ENCODE peak calls at places on chromosomes 2 and 18, in five cellular contexts. One of them, this sample, is unnamed. For H3K27me3 and H3K4me1, the result is how much of the 10 kb centered on the place peaks cover.

GRCh38 chr2:229784791-229785190 is 70.4 kb upstream of the DNER start:
- DNase-seq in ovary: no peak
- DNase-seq in spleen: no peak
- DNase-seq in IMR-90: peak
- DNase-seq in stomach: no peak
- DNase-seq in this sample: no peak

GRCh38 chr2:58686757-58687156 is 445.6 kb upstream of the FANCL start:
- DNase-seq in spleen: no peak
- DNase-seq in stomach: no peak
- DNase-seq in ovary: no peak
- DNase-seq in IMR-90: no peak
- DNase-seq in this sample: no peak

GRCh38 chr2:16629770-16630169 is 35.9 kb downstream of the CYRIA start:
- DNase-seq in IMR-90: no peak
- DNase-seq in spleen: no peak
- DNase-seq in stomach: no peak
- DNase-seq in ovary: no peak
- DNase-seq in this sample: no peak

GRCh38 chr18:54023471-54023870 is 201.0 kb downstream of the MBD2 start:
- DNase-seq in ovary: no peak
- DNase-seq in stomach: no peak
- DNase-seq in spleen: no peak
- DNase-seq in IMR-90: no peak
- DNase-seq in this sample: no peak

GRCh38 chr2:172288603-172289002 is 138.8 kb upstream of the ITGA6 start:
- DNase-seq in stomach: peak
- DNase-seq in spleen: no peak
- DNase-seq in ovary: peak
- DNase-seq in IMR-90: peak
- DNase-seq in this sample: no peak

GRCh38 chr2:181924336-181924735 is 32.8 kb downstream of the ITPRID2 start:
- DNase-seq in spleen: no peak
- DNase-seq in ovary: no peak
- DNase-seq in IMR-90: no peak
- DNase-seq in stomach: no peak
- DNase-seq in this sample: no peak

GRCh38 chr2:159009940-159010339 is 41.5 kb downstream of the TANC1 start:
- DNase-seq in ovary: no peak
- DNase-seq in spleen: no peak
- DNase-seq in stomach: no peak
- DNase-seq in IMR-90: peak
- DNase-seq in this sample: no peak

GRCh38 chr2:121335294-121336290 is 50.6 kb upstream of the TFCP2L1 start:
- DNase-seq in spleen: peak
- DNase-seq in ovary: no peak
- DNase-seq in IMR-90: no peak
- DNase-seq in stomach: peak
- DNase-seq in this sample: no peak

GRCh38 chr2:69948032-69948962 is 13.1 kb downstream of the ASPRV1 start:
- DNase-seq in stomach: no peak
- DNase-seq in IMR-90: no peak
- DNase-seq in spleen: no peak
- DNase-seq in ovary: no peak
- DNase-seq in this sample: no peak

GRCh38 chr2:32330136-32330535 is 26.7 kb upstream of the BIRC6 start:
- DNase-seq in spleen: no peak
- DNase-seq in IMR-90: peak
- DNase-seq in stomach: no peak
- DNase-seq in ovary: no peak
- DNase-seq in this sample: no peak

GRCh38 chr2:203175371-203175770 is 63.4 kb upstream of the CYP20A1 start:
- DNase-seq in spleen: no peak
- DNase-seq in stomach: no peak
- DNase-seq in ovary: no peak
- DNase-seq in IMR-90: peak
- DNase-seq in this sample: no peak

GRCh38 chr2:166572958-166573357 is 78.9 kb upstream of the SCN7A start:
- DNase-seq in IMR-90: peak
- DNase-seq in stomach: no peak
- DNase-seq in ovary: no peak
- DNase-seq in spleen: no peak
- DNase-seq in this sample: no peak

GRCh38 chr2:199404841-199405240 is 52.9 kb downstream of the SATB2 start:
- DNase-seq in IMR-90: peak
- DNase-seq in ovary: no peak
- DNase-seq in spleen: no peak
- DNase-seq in stomach: no peak
- DNase-seq in this sample: no peak

GRCh38 chr18:9082763-9083510 is 19.6 kb upstream of the NDUFV2 start:
- DNase-seq in ovary: no peak
- DNase-seq in spleen: no peak
- DNase-seq in IMR-90: no peak
- DNase-seq in stomach: no peak
- DNase-seq in this sample: no peak

GRCh38 chr2:146952691-146953090 is 892.1 kb upstream of the ACVR2A start:
- DNase-seq in IMR-90: no peak
- DNase-seq in stomach: no peak
- DNase-seq in ovary: no peak
- DNase-seq in spleen: no peak
- DNase-seq in this sample: no peak

GRCh38 chr18:70330887-70331286 is 42.0 kb downstream of the SOCS6 start:
- DNase-seq in spleen: no peak
- DNase-seq in ovary: no peak
- DNase-seq in stomach: no peak
- DNase-seq in IMR-90: no peak
- DNase-seq in this sample: no peak

GRCh38 chr2:217182996-217183395 is 323.1 kb upstream of the TNP1 start:
- DNase-seq in spleen: no peak
- DNase-seq in stomach: no peak
- DNase-seq in IMR-90: no peak
- DNase-seq in ovary: no peak
- DNase-seq in this sample: no peak

GRCh38 chr2:231900975-231901374 is 25.2 kb downstream of the NPPC start:
- DNase-seq in stomach: no peak
- DNase-seq in ovary: no peak
- DNase-seq in IMR-90: no peak
- DNase-seq in spleen: peak
- DNase-seq in this sample: no peak

GRCh38 chr2:19569300-19569791 is 210.9 kb upstream of the OSR1 start:
- DNase-seq in spleen: no peak
- DNase-seq in stomach: no peak
- DNase-seq in ovary: no peak
- DNase-seq in IMR-90: peak
- DNase-seq in this sample: no peak

GRCh38 chr2:215684448-215685217 is 248.8 kb upstream of the FN1 start:
- DNase-seq in stomach: no peak
- DNase-seq in ovary: no peak
- DNase-seq in IMR-90: peak
- DNase-seq in spleen: no peak
- DNase-seq in this sample: no peak

GRCh38 chr2:75513616-75514170 is 47.0 kb downstream of the EVA1A start:
- DNase-seq in spleen: no peak
- DNase-seq in ovary: no peak
- DNase-seq in stomach: no peak
- DNase-seq in IMR-90: no peak
- DNase-seq in this sample: no peak

GRCh38 chr2:29559608-29560007 is 361.8 kb downstream of the ALK start:
- DNase-seq in IMR-90: no peak
- DNase-seq in stomach: no peak
- DNase-seq in ovary: no peak
- DNase-seq in spleen: no peak
- DNase-seq in this sample: no peak

GRCh38 chr2:213766062-213766461 is 481.8 kb downstream of the SPAG16 start:
- DNase-seq in IMR-90: no peak
- DNase-seq in ovary: no peak
- DNase-seq in spleen: no peak
- DNase-seq in stomach: no peak
- DNase-seq in this sample: no peak

GRCh38 chr2:213766465-213766891 is 482.2 kb downstream of the SPAG16 start:
- DNase-seq in IMR-90: no peak
- DNase-seq in stomach: no peak
- DNase-seq in spleen: no peak
- DNase-seq in ovary: no peak
- DNase-seq in this sample: no peak

GRCh38 chr2:213763963-213764362 is 479.7 kb downstream of the SPAG16 start:
- DNase-seq in stomach: no peak
- DNase-seq in ovary: no peak
- DNase-seq in IMR-90: no peak
- DNase-seq in spleen: no peak
- DNase-seq in this sample: no peak

GRCh38 chr2:213764849-213765248 is 480.6 kb downstream of the SPAG16 start:
- DNase-seq in ovary: no peak
- DNase-seq in stomach: no peak
- DNase-seq in spleen: no peak
- DNase-seq in IMR-90: no peak
- DNase-seq in this sample: no peak

DNA sequence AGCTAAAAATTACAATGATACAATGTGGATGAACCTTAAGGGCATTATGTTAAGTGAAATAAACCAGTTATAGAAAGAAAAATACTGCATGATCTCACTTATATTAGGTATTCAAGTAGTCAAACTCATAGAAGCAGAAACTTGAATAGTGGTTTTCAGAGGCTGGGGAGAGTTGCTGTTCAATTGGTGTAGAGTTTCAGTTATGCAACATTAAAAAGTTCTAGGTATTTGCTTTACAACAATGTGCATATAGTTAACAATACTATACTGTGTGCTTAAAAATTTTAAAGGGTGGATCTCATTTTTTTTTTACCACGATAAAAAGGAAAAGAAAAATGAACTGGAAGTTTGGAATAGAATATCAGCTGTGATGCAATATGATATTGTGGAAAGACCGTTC is 479.1 kb downstream of the SPAG16 start:
- DNase-seq in spleen: no peak
- DNase-seq in IMR-90: no peak
- DNase-seq in ovary: no peak
- DNase-seq in stomach: no peak
- DNase-seq in this sample: no peak
- H3K27me3 ChIP-seq in spleen: under half
- H3K27me3 ChIP-seq in IMR-90: under half
- H3K27me3 ChIP-seq in ovary: under half
- H3K27me3 ChIP-seq in stomach: under half
- H3K27me3 ChIP-seq in this sample: under half

GRCh38 chr2:242043538-242044205 is 174.1 kb downstream of the RTP5 start:
- DNase-seq in ovary: no peak
- DNase-seq in stomach: no peak
- DNase-seq in spleen: no peak
- DNase-seq in IMR-90: no peak
- DNase-seq in this sample: no peak
- H3K4me1 ChIP-seq in ovary: under half
- H3K4me1 ChIP-seq in stomach: under half
- H3K4me1 ChIP-seq in spleen: under half
- H3K4me1 ChIP-seq in IMR-90: under half
- H3K4me1 ChIP-seq in this sample: under half

DNA sequence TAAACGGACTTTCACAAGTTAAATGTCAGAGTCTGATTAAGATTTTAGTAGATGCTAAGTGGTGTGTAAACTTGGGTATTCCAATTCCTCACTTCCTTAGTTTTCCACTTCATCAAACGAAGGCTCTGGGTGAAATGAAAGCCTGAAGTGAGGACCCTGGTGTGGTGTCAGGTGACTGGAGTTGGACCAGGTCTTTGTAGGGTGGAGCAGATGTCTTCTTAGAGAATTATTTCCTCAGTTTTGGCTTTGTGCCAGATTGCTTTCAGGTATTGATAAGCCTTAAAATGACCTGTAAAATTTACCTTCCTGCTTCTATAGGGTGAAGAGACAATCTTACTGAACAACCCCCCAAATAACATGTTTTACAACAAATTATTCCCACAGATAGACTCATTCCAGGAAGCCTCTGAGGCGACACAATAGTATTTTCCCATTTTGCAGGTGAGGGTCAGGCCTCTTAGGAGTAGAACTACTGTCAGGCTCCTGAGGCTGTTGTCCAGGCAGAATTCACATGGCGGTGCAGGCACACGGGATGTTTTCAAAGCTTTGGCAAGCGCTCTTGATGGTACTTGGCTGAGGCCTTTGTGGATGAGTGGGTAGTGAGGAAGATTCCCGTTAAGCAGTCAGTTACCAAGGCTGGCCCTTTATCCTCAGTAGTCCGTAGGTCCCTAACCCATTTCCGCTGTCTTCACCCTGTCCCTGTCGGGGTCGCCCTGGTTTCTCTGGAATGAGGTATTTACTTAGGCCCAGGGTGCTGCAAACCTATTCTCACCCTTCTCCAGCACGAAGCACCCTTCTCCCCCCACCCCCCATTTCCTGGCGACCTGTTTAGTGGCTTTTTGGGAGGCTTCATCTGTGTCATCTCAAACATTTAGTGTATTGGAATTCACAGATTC is 6.6 kb downstream of the RPS7 start:
- DNase-seq in spleen: no peak
- DNase-seq in ovary: no peak
- DNase-seq in stomach: no peak
- DNase-seq in IMR-90: no peak
- DNase-seq in this sample: no peak
- H3K27me3 ChIP-seq in spleen: under half
- H3K27me3 ChIP-seq in ovary: under half
- H3K27me3 ChIP-seq in stomach: under half
- H3K27me3 ChIP-seq in IMR-90: under half
- H3K27me3 ChIP-seq in this sample: under half

DNA sequence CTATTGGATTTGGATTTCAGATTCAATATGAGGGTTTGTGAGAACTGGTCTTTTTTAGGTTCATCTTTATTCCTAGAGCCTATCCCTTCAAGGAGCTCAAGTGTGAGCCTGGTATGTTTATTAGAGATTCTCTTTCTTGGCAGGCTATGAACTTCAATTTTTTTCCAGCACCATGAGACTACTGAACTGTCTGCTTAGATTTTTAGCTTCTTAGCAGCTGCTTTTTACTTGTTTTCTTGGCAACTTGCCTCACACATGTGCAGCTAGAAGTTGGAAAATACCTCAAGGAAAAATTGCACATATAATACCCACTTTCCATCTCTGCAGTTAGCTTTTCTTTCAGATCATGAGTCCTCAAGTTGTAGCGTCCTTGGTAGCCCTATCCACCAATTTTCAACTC is 302.0 kb downstream of the HRH4 start:
- DNase-seq in stomach: no peak
- DNase-seq in IMR-90: peak
- DNase-seq in spleen: no peak
- DNase-seq in ovary: no peak
- DNase-seq in this sample: no peak
- H3K4me1 ChIP-seq in stomach: under half
- H3K4me1 ChIP-seq in IMR-90: under half
- H3K4me1 ChIP-seq in spleen: under half
- H3K4me1 ChIP-seq in ovary: under half
- H3K4me1 ChIP-seq in this sample: under half

DNA sequence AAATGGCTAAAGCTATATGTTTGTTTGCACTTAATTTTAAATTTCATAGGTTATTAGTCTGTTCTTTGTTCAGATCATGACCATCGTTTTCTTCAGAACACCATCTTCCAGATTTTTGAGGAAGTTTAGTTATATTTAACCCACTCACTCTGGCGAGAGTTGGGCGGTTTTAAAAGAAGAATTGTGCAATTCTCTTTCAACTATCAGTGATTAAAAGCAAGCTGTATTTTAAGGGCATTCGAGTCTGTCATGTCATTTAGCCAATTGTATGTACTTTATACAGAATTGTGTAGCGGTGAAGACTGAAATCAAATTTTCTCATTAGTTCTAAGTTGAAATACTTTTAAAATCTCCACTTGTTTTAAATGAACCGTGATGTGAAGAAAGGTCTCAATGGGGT is 214.7 kb upstream of the DTNA start:
- DNase-seq in spleen: no peak
- DNase-seq in ovary: no peak
- DNase-seq in IMR-90: no peak
- DNase-seq in stomach: no peak
- DNase-seq in this sample: no peak
- H3K27me3 ChIP-seq in spleen: under half
- H3K27me3 ChIP-seq in ovary: under half
- H3K27me3 ChIP-seq in IMR-90: under half
- H3K27me3 ChIP-seq in stomach: under half
- H3K27me3 ChIP-seq in this sample: under half

This sample was measured in right cardiac atrium.